ENCODE peak calls at places on chromosomes 4 and X, in nine cellular contexts. A is GM12892, T is GM12878, J is spleen, K is K562, P is sigmoid colon, D is GM12891, G is HCT116, L is prostate gland. W is an unnamed sample.

GRCh38 chr4:55216871-55217635 is 91.7 kb upstream of the KDR start:
- DNase-seq in J (no peak), K (no peak), P (no peak), D (no peak), L (no peak), G (no peak), A (no peak), T (no peak), W (no peak)

GRCh38 chrX:10833299-10834169 is 213.1 kb upstream of the MID1 start:
- DNase-seq in K (no peak), A (no peak), D (no peak), P (peak; percentile 71), J (no peak), G (no peak), T (no peak), L (peak; percentile 55), W (peak; percentile 50)

GRCh38 chrX:340641-341423 is 22.2 kb upstream of the GTPBP6 start:
- DNase-seq in D (no peak), L (no peak), K (no peak), G (no peak), P (peak; percentile 56), T (no peak), A (no peak), J (peak; percentile 67), W (no peak)

GRCh38 chr4:108166038-108166437 is 2.7 kb downstream of the LEF1 start:
- DNase-seq in K (no peak), J (no peak), D (no peak), G (no peak), P (no peak), A (no peak), T (no peak), L (no peak), W (no peak)

GRCh38 chrX:102712967-102713677 is 874 bp downstream of the GPRASP2 start:
- DNase-seq in L (peak; percentile 60), J (no peak), K (peak; percentile 33), G (no peak), T (no peak), A (peak; percentile 19), D (no peak), P (peak; percentile 88), W (peak; percentile 59)

GRCh38 chrX:12579311-12579710 is 211.9 kb upstream of the PRPS2 start:
- DNase-seq in D (no peak), T (no peak), G (no peak), A (no peak), P (no peak), J (no peak), K (no peak), L (no peak), W (no peak)

GRCh38 chrX:70466968-70467367 is 22.3 kb downstream of the DLG3 start:
- DNase-seq in L (no peak), K (no peak), T (no peak), D (no peak), J (no peak), P (no peak), A (no peak), G (no peak), W (no peak)

GRCh38 chr4:26362745-26363439 is 42.1 kb downstream of the RBPJ start:
- DNase-seq in A (no peak), L (no peak), T (no peak), P (no peak), D (no peak), J (no peak), K (no peak), G (no peak), W (no peak)

GRCh38 chrX:42992199-42992943 is 214.4 kb upstream of the PPP1R2C start:
- DNase-seq in L (no peak), T (no peak), G (no peak), A (no peak), D (no peak), P (no peak), K (no peak), J (no peak), W (no peak)

GRCh38 chrX:153984351-153985178 is 12.0 kb downstream of the TMEM187 start:
- DNase-seq in D (no peak), K (peak; percentile 55), A (no peak), G (no peak), L (no peak), J (peak; percentile 77), P (no peak), T (no peak), W (no peak)

GRCh38 chr4:100548209-100548579 is 30.4 kb upstream of the EMCN start:
- DNase-seq in K (no peak), T (no peak), P (no peak), L (no peak), D (no peak), A (no peak), G (no peak), J (no peak), W (no peak)

GRCh38 chr4:159098482-159099127 is 4.3 kb upstream of the RAPGEF2 start:
- DNase-seq in P (no peak), D (no peak), G (no peak), A (no peak), T (no peak), J (no peak), K (no peak), L (no peak), W (no peak)

GRCh38 chr4:163492951-163493504 is 1.5 kb upstream of the TMA16 start:
- DNase-seq in G (peak; percentile 73), K (no peak), D (no peak), A (no peak), P (no peak), T (no peak), L (no peak), J (no peak), W (no peak)

GRCh38 chr4:180560896-180561295 is 1682.3 kb upstream of the TENM3 start:
- DNase-seq in T (no peak), A (no peak), P (no peak), D (no peak), K (no peak), G (no peak), L (no peak), J (no peak), W (no peak)

GRCh38 chr4:165784672-165785071 is 88.4 kb upstream of the TLL1 start:
- DNase-seq in J (no peak), P (no peak), T (no peak), D (no peak), G (no peak), K (no peak), L (no peak), A (no peak), W (no peak)

GRCh38 chr4:168585168-168586091 is 88.6 kb downstream of the PALLD start:
- DNase-seq in T (no peak), P (peak; percentile 93), A (peak; percentile 10), D (no peak), G (peak; percentile 63), K (peak; percentile 19), J (no peak), L (peak; percentile 70), W (peak; percentile 81)

DNA sequence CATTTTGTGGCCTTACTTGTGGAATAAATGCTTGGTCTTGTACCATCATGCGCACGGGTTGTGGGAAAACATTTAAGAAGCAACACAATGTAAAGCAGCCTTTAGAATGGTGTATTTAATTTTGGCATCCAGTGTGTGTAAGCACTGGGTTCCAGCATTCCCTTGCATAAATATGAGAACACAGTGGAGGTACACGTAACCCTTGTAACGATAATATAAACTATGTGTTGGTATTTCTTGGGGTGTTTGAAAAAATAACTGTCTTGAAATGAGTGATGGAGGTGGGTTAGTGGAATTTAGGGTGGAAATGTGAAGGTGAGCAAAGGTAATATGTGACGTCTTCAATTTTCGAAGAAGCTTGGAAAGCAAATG is 2.1 kb downstream of the DCUN1D4 start:
- DNase-seq in L (no peak), G (no peak), A (no peak), D (no peak), P (no peak), J (no peak), K (no peak), T (peak; percentile 13), W (no peak)
- TF ChIP-seq POLR2A in L (no peak), G (no peak), A (no peak), D (no peak), P (no peak), J (no peak), K (peak; percentile 26), T (no peak), W (no peak)

DNA sequence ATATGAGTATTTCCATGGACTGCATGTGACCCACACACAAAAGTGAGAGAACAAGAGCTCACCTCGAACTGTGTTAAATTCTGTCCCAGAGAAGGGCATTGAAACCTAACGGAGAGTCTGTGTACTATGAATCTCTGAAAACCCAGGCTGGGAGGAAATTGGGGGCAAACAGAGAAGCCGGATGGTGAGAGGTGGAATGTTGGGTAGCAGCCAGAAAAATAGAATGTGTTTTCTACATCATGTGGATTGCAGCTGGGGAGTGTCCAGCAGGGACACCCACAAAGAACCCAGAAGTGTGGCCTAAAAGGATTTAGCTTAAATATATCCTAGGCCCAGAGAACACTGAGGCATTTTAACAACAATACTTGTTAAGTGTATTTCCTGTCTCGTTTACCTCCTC is 38.6 kb downstream of the MND1 start:
- DNase-seq in A (no peak), J (no peak), K (no peak), D (no peak), L (no peak), T (no peak), G (no peak), P (no peak), W (no peak)
- TF ChIP-seq POLR2AphosphoS5 in A (no peak), J (no peak), K (no peak), D (no peak), L (no peak), T (no peak), G (no peak), P (no peak), W (no peak)

GRCh38 chr4:73098713-73099112 is 29.2 kb upstream of the COX18 start:
- DNase-seq in P (no peak), T (no peak), G (no peak), J (no peak), A (no peak), D (no peak), L (no peak), K (no peak), W (no peak)

GRCh38 chr4:73103799-73104503 is 34.4 kb upstream of the COX18 start:
- DNase-seq in J (no peak), P (no peak), K (peak; percentile 34), A (no peak), L (no peak), D (no peak), G (no peak), T (no peak), W (no peak)

GRCh38 chr4:73104695-73105094 is 35.2 kb upstream of the COX18 start:
- DNase-seq in L (no peak), T (no peak), A (no peak), D (no peak), G (no peak), K (no peak), J (no peak), P (no peak), W (no peak)

GRCh38 chr4:73099143-73099542 is 29.6 kb upstream of the COX18 start:
- DNase-seq in K (no peak), J (no peak), L (no peak), G (no peak), P (no peak), D (no peak), T (no peak), A (no peak), W (no peak)
- TF ChIP-seq POLR2A in K (peak; percentile 40), J (no peak), L (no peak), G (no peak), P (no peak), D (peak; percentile 35), T (peak; percentile 50), A (no peak), W (no peak)

DNA sequence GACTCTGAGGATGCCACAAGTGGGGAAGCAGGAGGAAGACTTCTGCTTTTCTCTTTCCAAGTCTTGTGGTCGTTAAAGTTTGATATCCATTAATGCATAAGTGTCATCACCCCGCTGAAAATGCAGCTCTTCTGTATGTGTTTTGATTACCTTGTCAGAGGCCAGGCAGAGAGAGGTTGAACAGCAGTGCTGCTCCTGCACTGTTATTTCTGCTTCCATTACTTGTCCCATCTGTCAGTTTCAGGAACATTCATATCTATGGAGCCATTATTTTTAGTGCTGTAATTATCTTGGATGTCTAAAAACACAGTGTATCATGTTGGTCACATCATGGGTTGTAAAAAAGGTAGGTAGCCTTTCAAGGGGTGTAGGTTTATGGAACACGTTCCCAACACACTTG is 62.0 kb upstream of the ESX1 start:
- DNase-seq in L (no peak), J (no peak), A (no peak), G (no peak), K (no peak), D (no peak), P (no peak), T (no peak), W (no peak)
- TF ChIP-seq POLR2AphosphoS5 in L (no peak), J (no peak), A (no peak), G (no peak), K (no peak), D (no peak), P (no peak), T (no peak), W (no peak)